ENCODE peak calls at places on chromosome 19, in six cellular contexts. P is activated T-helper 9 cell treated with anti-CD3 and anti-CD28 coated beads, Interleukin-2, amount 50 U/mL, for 16 hours; C is islet precursor cell; Z is mesendoderm; U is nephron progenitor cell; Q is body of pancreas. A is an unnamed sample.

GRCh38 chr19:58538257-58539168 is 5.4 kb upstream of the TRIM28 start:
- DNase-seq in Q (no peak), Z (peak; percentile 94), C (peak; percentile 92), U (peak; percentile 88), P (no peak), A (no peak)

GRCh38 chr19:46303345-46303701 is 6.5 kb downstream of the HIF3A start:
- DNase-seq in Q (no peak), U (no peak), Z (no peak), C (no peak), P (no peak), A (no peak)

GRCh38 chr19:2330255-2330631 is 1.8 kb downstream of the SPPL2B start:
- DNase-seq in U (no peak), P (no peak), Q (no peak), C (no peak), Z (no peak), A (no peak)

GRCh38 chr19:41546386-41546789 is 29.6 kb upstream of the CEACAM21 start:
- DNase-seq in P (no peak), U (no peak), Z (no peak), C (no peak), Q (peak; percentile 49), A (no peak)

GRCh38 chr19:16319466-16319865 is 5.2 kb upstream of the KLF2 start:
- DNase-seq in Z (no peak), Q (no peak), P (no peak), C (no peak), U (no peak), A (no peak)

GRCh38 chr19:44808463-44809371 is at the start of gene BCAM:
- DNase-seq in C (peak; percentile 89), U (peak; percentile 81), Q (peak; percentile 81), Z (peak; percentile 56), P (no peak), A (peak; percentile 87)

GRCh38 chr19:29567366-29567915 is 38.6 kb upstream of the POP4 start:
- DNase-seq in Q (no peak), P (no peak), U (no peak), Z (no peak), C (no peak), A (no peak)

GRCh38 chr19:2491130-2491801 is 15.3 kb downstream of the GADD45B start:
- DNase-seq in U (no peak), C (peak; percentile 71), Z (no peak), P (no peak), Q (peak; percentile 96), A (no peak)

GRCh38 chr19:55484571-55485438 is at the start of gene NAT14:
- DNase-seq in U (peak; percentile 94), Z (peak; percentile 93), Q (peak; percentile 45), P (peak; percentile 49), C (peak; percentile 89), A (peak; percentile 85)

GRCh38 chr19:58568731-58569130 is 4.4 kb downstream of the MZF1 start:
- DNase-seq in U (no peak), Z (no peak), C (no peak), P (no peak), Q (peak; percentile 1), A (peak; percentile 7)

GRCh38 chr19:13100031-13100588 is 2.5 kb downstream of the LYL1 start:
- DNase-seq in U (no peak), Z (no peak), C (no peak), Q (no peak), P (no peak), A (no peak)

GRCh38 chr19:15185188-15185587 is 15.6 kb downstream of the NOTCH3 start:
- DNase-seq in C (no peak), U (no peak), Q (no peak), P (no peak), Z (no peak), A (no peak)

GRCh38 chr19:5126498-5127223 is 157.7 kb downstream of the KDM4B start:
- DNase-seq in Z (no peak), C (no peak), U (no peak), P (no peak), Q (no peak), A (no peak)

GRCh38 chr19:14089412-14089661 is 1.2 kb downstream of the SAMD1 start:
- DNase-seq in U (no peak), C (no peak), P (no peak), Z (peak; percentile 55), Q (no peak), A (no peak)

GRCh38 chr19:13882419-13882795 is 5.5 kb downstream of the NANOS3 start:
- DNase-seq in C (no peak), Q (no peak), Z (no peak), P (no peak), U (no peak), A (no peak)

GRCh38 chr19:45168767-45169351 is 8.1 kb upstream of the NKPD1 start:
- DNase-seq in Z (no peak), C (peak; percentile 46), P (no peak), Q (no peak), U (no peak), A (peak; percentile 37)

GRCh38 chr19:16527971-16528521 is 14.2 kb downstream of the CHERP start:
- DNase-seq in Z (peak; percentile 55), Q (peak; percentile 23), C (peak; percentile 70), U (peak; percentile 24), P (no peak), A (no peak)

GRCh38 chr19:8209965-8210659 is 942 bp downstream of the CERS4 start:
- DNase-seq in U (peak; percentile 47), C (peak; percentile 81), P (no peak), Q (no peak), Z (no peak), A (no peak)

GRCh38 chr19:2115324-2115723 is 18.6 kb downstream of the IZUMO4 start:
- DNase-seq in Z (no peak), C (no peak), P (no peak), U (no peak), Q (no peak), A (no peak)

GRCh38 chr19:48400018-48400742 is 6.7 kb downstream of the GRIN2D start:
- DNase-seq in C (peak; percentile 90), P (no peak), Q (no peak), Z (peak; percentile 94), U (peak; percentile 48), A (no peak)

GRCh38 chr19:3270908-3271307 is 46.4 kb downstream of the CELF5 start:
- DNase-seq in U (no peak), Z (peak; percentile 81), C (no peak), P (no peak), Q (no peak), A (no peak)

GRCh38 chr19:10416380-10417257 is 3.7 kb upstream of the PDE4A start:
- DNase-seq in U (peak; percentile 94), Q (peak; percentile 92), Z (peak; percentile 93), P (peak; percentile 92), C (peak; percentile 89), A (peak; percentile 78)

GRCh38 chr19:48812094-48812929 is 1.5 kb upstream of the BCAT2 start:
- DNase-seq in U (peak; percentile 80), Q (peak; percentile 97), Z (peak; percentile 96), P (peak; percentile 54), C (peak; percentile 91), A (peak; percentile 97)

GRCh38 chr19:13537454-13537853 is 31.2 kb upstream of the CACNA1A start:
- DNase-seq in U (peak; percentile 4), P (no peak), Q (no peak), C (no peak), Z (peak; percentile 60), A (no peak)

GRCh38 chr19:49939721-49940481 is 10.6 kb upstream of the NUP62 start:
- DNase-seq in Q (no peak), Z (no peak), C (no peak), U (no peak), P (no peak), A (no peak)

A was measured in ovary.